ENCODE peak calls at places on chromosomes 5 and 9, in seven cellular contexts. C is iris pigment epithelial cell; Y is stimulated activated CD4-positive, alpha-beta T cell treated with anti-CD3 and anti-CD28 coated beads, TNF-alpha, amount 100 ng/mL, for 48 hours; O is right cardiac atrium; B is NCI-H1092 treated with DMSO at 0.1 percent for 48 hours; F is cerebellar cortex; G is COR-L47. E is an unnamed sample.

GRCh38 chr5:173671121-173671949 is 54.9 kb upstream of the BOD1 start:
- DNase-seq in F (peak; percentile 52), B (no peak), C (peak; percentile 5), O (peak; percentile 76), Y (no peak), G (no peak), E (peak; percentile 26)

GRCh38 chr5:67353500-67353931 is 156.9 kb upstream of the CD180 start:
- DNase-seq in Y (no peak), C (peak; percentile 20), O (peak; percentile 37), B (peak; percentile 51), F (no peak), G (peak; percentile 83), E (peak; percentile 5)

GRCh38 chr5:54883374-54884194 is 101.8 kb downstream of the ESM1 start:
- DNase-seq in Y (no peak), F (no peak), C (peak; percentile 74), O (peak; percentile 75), G (no peak), B (no peak), E (peak; percentile 52)

GRCh38 chr9:134558124-134558805 is 83.3 kb upstream of the COL5A1 start:
- DNase-seq in F (no peak), O (no peak), C (no peak), G (no peak), Y (no peak), B (no peak), E (no peak)

GRCh38 chr5:145856285-145856818 is 16.5 kb downstream of the GRXCR2 start:
- DNase-seq in F (no peak), Y (peak; percentile 21), C (peak; percentile 71), O (peak; percentile 72), G (no peak), B (no peak), E (peak; percentile 53)

GRCh38 chr5:16467363-16468219 is 2.0 kb upstream of the ZNF622 start:
- DNase-seq in C (peak; percentile 89), G (no peak), F (no peak), O (no peak), B (no peak), Y (no peak), E (peak; percentile 61)

GRCh38 chr5:35804201-35804653 is 52.5 kb upstream of the IL7R start:
- DNase-seq in Y (no peak), C (no peak), B (peak; percentile 59), O (no peak), F (no peak), G (peak; percentile 81), E (no peak)

GRCh38 chr5:128081111-128081865 is 2.3 kb upstream of the SLC12A2 start:
- DNase-seq in Y (no peak), G (no peak), F (peak; percentile 57), C (no peak), O (no peak), B (no peak), E (no peak)

GRCh38 chr9:129145841-129146292 is 32.2 kb downstream of the IER5L start:
- DNase-seq in B (no peak), C (peak; percentile 91), G (no peak), F (peak; percentile 38), Y (no peak), O (peak; percentile 84), E (peak; percentile 93)

GRCh38 chr5:148005788-148006520 is 57.8 kb upstream of the SPINK5 start:
- DNase-seq in Y (no peak), G (no peak), O (peak; percentile 21), F (peak; percentile 9), C (peak; percentile 10), B (no peak), E (no peak)

GRCh38 chr5:157686841-157687554 is 15.7 kb downstream of the C5orf52 start:
- DNase-seq in F (no peak), G (no peak), Y (no peak), O (no peak), B (no peak), C (no peak), E (no peak)